ENCODE peak calls at places on chromosomes 11 and 22, in eight cellular contexts. A is endodermal cell, E is EH, X is activated T-cell treated with anti-CD3 and anti-CD28 coated beads for 4 hours, O is cardiac septum, B is DMS79 treated with DMSO at 0.1 percent for 48 hours, U is AG10803, D is PC-9. K is an unnamed sample.

GRCh38 chr11:64070301-64070656 is 34.5 kb downstream of the FLRT1 start:
- DNase-seq in U (no peak), X (no peak), A (peak), D (no peak), B (no peak), O (no peak), E (no peak), K (no peak)

GRCh38 chr11:100546714-100547113 is 140.4 kb upstream of the ARHGAP42 start:
- DNase-seq in A (no peak), O (no peak), B (no peak), U (no peak), X (no peak), E (peak), D (peak), K (peak)

GRCh38 chr22:41257696-41258095 is 17.0 kb upstream of the CHADL start:
- DNase-seq in X (no peak), B (no peak), D (no peak), E (no peak), O (no peak), A (no peak), U (no peak), K (no peak)

GRCh38 chr22:45823331-45823730 is 151.7 kb downstream of the ATXN10 start:
- DNase-seq in D (no peak), U (no peak), B (no peak), A (no peak), X (no peak), O (no peak), E (no peak), K (no peak)

GRCh38 chr22:29043906-29044575 is 17.6 kb downstream of the C22orf31 start:
- DNase-seq in O (no peak), D (peak), A (no peak), E (peak), U (peak), B (no peak), X (no peak), K (peak)

GRCh38 chr11:64233913-64234839 is at the start of gene VEGFB:
- DNase-seq in O (peak), A (peak), D (no peak), B (peak), U (no peak), X (peak), E (peak), K (peak)

GRCh38 chr11:118610220-118610772 is 2.9 kb downstream of the PHLDB1 start:
- DNase-seq in D (no peak), O (peak), E (no peak), A (peak), B (no peak), X (no peak), U (no peak), K (no peak)

GRCh38 chr22:48744967-48745841 is 1082.5 kb downstream of the BRD1 start:
- DNase-seq in X (no peak), A (no peak), O (peak), U (no peak), D (no peak), B (no peak), E (no peak), K (no peak)

GRCh38 chr11:61587541-61587941 is 6.7 kb upstream of the SYT7 start:
- DNase-seq in A (peak), B (no peak), D (no peak), X (no peak), U (peak), E (peak), O (no peak), K (peak)

GRCh38 chr11:61885166-61885778 is 6.1 kb downstream of the FADS3 start:
- DNase-seq in U (no peak), D (no peak), A (no peak), B (peak), E (no peak), O (no peak), X (no peak), K (no peak)

GRCh38 chr11:113681711-113682410 is 24.2 kb downstream of the TMPRSS5 start:
- DNase-seq in O (no peak), D (no peak), U (no peak), B (peak), A (peak), X (no peak), E (no peak), K (no peak)

GRCh38 chr11:2295971-2296912 is 5.5 kb downstream of the C11orf21 start:
- DNase-seq in E (no peak), U (no peak), A (peak), X (no peak), O (peak), B (no peak), D (no peak), K (no peak)

GRCh38 chr11:116420770-116421528 is 351.8 kb downstream of the BUD13 start:
- DNase-seq in B (peak), U (no peak), A (peak), D (peak), E (no peak), O (no peak), X (no peak), K (no peak)

GRCh38 chr22:46604306-46604690 is 15.9 kb upstream of the GRAMD4 start:
- DNase-seq in B (no peak), X (no peak), D (no peak), A (no peak), U (peak), O (no peak), E (peak), K (peak)

GRCh38 chr11:85620243-85620642 is 6.9 kb downstream of the DLG2 start:
- DNase-seq in U (no peak), D (no peak), X (no peak), B (no peak), E (no peak), A (no peak), O (no peak), K (no peak)

GRCh38 chr11:9176136-9176535 is 84.7 kb upstream of the SCUBE2 start:
- DNase-seq in U (peak), B (no peak), A (no peak), X (no peak), O (no peak), E (peak), D (no peak), K (peak)

GRCh38 chr11:11822946-11823345 is 18.8 kb upstream of the USP47 start:
- DNase-seq in D (no peak), X (no peak), B (no peak), E (no peak), U (no peak), A (no peak), O (no peak), K (no peak)

K was measured in EL.